ENCODE peak calls at places on chromosomes 5 and 9, in seven cellular contexts. S is cardiac muscle cell, R is PC-9, U is astrocyte of the spinal cord, M is neural progenitor cell, W is left lung, L is uterus. D is an unnamed sample.

GRCh38 chr5:28877050-28877449 is 1838.7 kb upstream of the CDH9 start:
- DNase-seq in S (no peak), R (no peak), U (no peak), M (no peak), W (no peak), L (no peak), D (no peak)

GRCh38 chr9:133406480-133407307 is 11.1 kb downstream of the REXO4 start:
- DNase-seq in S (peak; percentile 81), R (peak; percentile 74), U (peak; percentile 71), M (peak; percentile 77), W (peak; percentile 93), L (peak; percentile 60), D (peak; percentile 79)

GRCh38 chr9:110214090-110214489 is 6.1 kb upstream of the C9orf152 start:
- DNase-seq in S (no peak), R (no peak), U (no peak), M (no peak), W (no peak), L (no peak), D (no peak)

GRCh38 chr5:139481122-139481533 is 1.4 kb downstream of the STING1 start:
- DNase-seq in S (peak; percentile 63), R (peak; percentile 31), U (no peak), M (no peak), W (peak; percentile 84), L (peak; percentile 68), D (peak; percentile 33)

GRCh38 chr9:130160862-130161470 is 11.2 kb upstream of the NCS1 start:
- DNase-seq in S (no peak), R (no peak), U (no peak), M (no peak), W (no peak), L (no peak), D (no peak)

GRCh38 chr9:113796651-113797426 is 79.3 kb upstream of the ZNF618 start:
- DNase-seq in S (no peak), R (no peak), U (no peak), M (no peak), W (no peak), L (no peak), D (no peak)

GRCh38 chr5:170225326-170226137 is 7.3 kb upstream of the C5orf58 start:
- DNase-seq in S (peak; percentile 77), R (peak; percentile 50), U (peak; percentile 66), M (peak; percentile 88), W (no peak), L (peak; percentile 86), D (peak; percentile 72)

GRCh38 chr5:32223972-32224608 is 50.0 kb upstream of the GOLPH3 start:
- DNase-seq in S (peak; percentile 48), R (peak; percentile 94), U (peak; percentile 47), M (peak; percentile 27), W (no peak), L (no peak), D (peak; percentile 68)

GRCh38 chr9:76691761-76692313 is 72.4 kb upstream of the PCA3 start:
- DNase-seq in S (peak; percentile 38), R (no peak), U (peak; percentile 22), M (peak; percentile 39), W (no peak), L (no peak), D (peak; percentile 30)

GRCh38 chr5:133884525-133885311 is 83.7 kb downstream of the C5orf15 start:
- DNase-seq in S (peak; percentile 61), R (no peak), U (peak; percentile 56), M (no peak), W (no peak), L (no peak), D (peak; percentile 40)

GRCh38 chr9:129617167-129617566 is 3.7 kb downstream of the C9orf50 start:
- DNase-seq in S (no peak), R (peak; percentile 71), U (peak; percentile 73), M (peak; percentile 55), W (peak; percentile 20), L (no peak), D (peak; percentile 57)

GRCh38 chr9:38053697-38054461 is 15.1 kb downstream of the SHB start:
- DNase-seq in S (no peak), R (no peak), U (no peak), M (no peak), W (no peak), L (no peak), D (no peak)

GRCh38 chr9:95793924-95794828 is 81.3 kb upstream of the ERCC6L2 start:
- DNase-seq in S (peak; percentile 93), R (no peak), U (peak; percentile 97), M (no peak), W (no peak), L (no peak), D (peak; percentile 93)

GRCh38 chr9:3980212-3980611 is 319.7 kb downstream of the GLIS3 start:
- DNase-seq in S (no peak), R (no peak), U (no peak), M (no peak), W (no peak), L (no peak), D (no peak)

GRCh38 chr9:4424891-4425290 is 65.4 kb upstream of the SLC1A1 start:
- DNase-seq in S (peak; percentile 48), R (no peak), U (no peak), M (no peak), W (no peak), L (no peak), D (peak; percentile 42)

GRCh38 chr9:26723486-26723885 is 169.1 kb downstream of the CAAP1 start:
- DNase-seq in S (peak; percentile 29), R (peak; percentile 5), U (peak; percentile 5), M (peak; percentile 83), W (no peak), L (peak; percentile 16), D (peak; percentile 36)

GRCh38 chr9:33159760-33160127 is 7.4 kb downstream of the B4GALT1 start:
- DNase-seq in S (peak; percentile 87), R (peak; percentile 55), U (peak; percentile 87), M (no peak), W (no peak), L (no peak), D (peak; percentile 84)

GRCh38 chr5:135553688-135554462 is 18.1 kb upstream of the NEUROG1 start:
- DNase-seq in S (peak; percentile 32), R (peak; percentile 16), U (no peak), M (peak; percentile 65), W (no peak), L (no peak), D (peak; percentile 9)

GRCh38 chr5:38265546-38266179 is 7.3 kb downstream of the EGFLAM start:
- DNase-seq in S (peak; percentile 72), R (peak; percentile 70), U (peak; percentile 53), M (peak; percentile 86), W (no peak), L (peak; percentile 30), D (peak; percentile 68)
- TF ChIP-seq CTCF in S (peak; percentile 78), R (peak; percentile 90), U (peak; percentile 70), M (peak; percentile 86), W (peak; percentile 61), L (peak; percentile 53), D (peak; percentile 72)

GRCh38 chr9:128190516-128191405 is 611 bp downstream of the CIZ1 start:
- DNase-seq in S (no peak), R (no peak), U (no peak), M (peak; percentile 23), W (no peak), L (peak; percentile 43), D (peak; percentile 6)

GRCh38 chr9:128193469-128194096 is 2.2 kb upstream of the CIZ1 start:
- DNase-seq in S (no peak), R (no peak), U (no peak), M (no peak), W (no peak), L (no peak), D (no peak)

GRCh38 chr9:128191406-128192046 is at the start of gene CIZ1:
- DNase-seq in S (peak; percentile 86), R (peak; percentile 83), U (peak; percentile 79), M (peak; percentile 90), W (peak; percentile 98), L (peak; percentile 72), D (peak; percentile 77)

GRCh38 chr9:128190013-128190412 is 1.4 kb downstream of the CIZ1 start:
- DNase-seq in S (no peak), R (no peak), U (no peak), M (no peak), W (no peak), L (no peak), D (no peak)

GRCh38 chr9:128192601-128193371 is 1.4 kb upstream of the CIZ1 start:
- DNase-seq in S (peak; percentile 88), R (peak; percentile 97), U (peak; percentile 82), M (no peak), W (peak; percentile 94), L (peak; percentile 85), D (peak; percentile 93)
- H3K4me3 ChIP-seq in S (no peak overlapping the region), R (peak overlapping the region; percentile 83), U (peak overlapping the region; percentile 62), M (peak overlapping the region; percentile 96), W (peak overlapping the region; percentile 17), L (peak overlapping the region; percentile 89), D (peak overlapping the region; percentile 83)

GRCh38 chr9:88748566-88749238 is 213.7 kb downstream of the NXNL2 start:
- DNase-seq in S (peak; percentile 90), R (peak; percentile 57), U (peak; percentile 75), M (peak; percentile 48), W (no peak), L (peak; percentile 69), D (peak; percentile 92)

GRCh38 chr9:88746744-88747398 is 211.9 kb downstream of the NXNL2 start:
- DNase-seq in S (no peak), R (no peak), U (no peak), M (peak; percentile 38), W (no peak), L (no peak), D (no peak)

GRCh38 chr9:88746029-88746743 is 211.2 kb downstream of the NXNL2 start:
- DNase-seq in S (peak; percentile 94), R (peak; percentile 22), U (peak; percentile 94), M (no peak), W (no peak), L (peak; percentile 70), D (peak; percentile 95)

GRCh38 chr9:88749420-88749819 is 214.4 kb downstream of the NXNL2 start:
- DNase-seq in S (peak; percentile 73), R (no peak), U (peak; percentile 24), M (no peak), W (no peak), L (no peak), D (peak; percentile 75)

DNA sequence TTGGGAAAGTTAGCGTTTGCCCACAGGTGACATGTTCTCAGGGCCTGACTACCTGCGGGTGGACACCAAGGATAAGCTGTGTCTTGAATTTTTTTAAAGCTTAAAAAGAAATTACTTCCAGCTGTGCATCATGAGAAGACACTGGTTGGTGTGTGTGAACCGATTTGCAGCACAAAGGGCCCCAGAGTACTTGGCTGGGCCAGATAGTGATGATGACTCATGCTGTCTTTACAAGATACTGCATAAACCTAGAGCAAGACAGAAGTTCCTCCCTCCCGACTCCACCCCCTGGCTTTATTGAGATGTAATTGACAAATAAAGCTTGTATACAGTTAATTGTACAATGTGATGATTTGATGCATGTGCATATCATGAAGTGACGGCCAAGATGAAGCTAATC is 212.8 kb downstream of the NXNL2 start:
- DNase-seq in S (peak; percentile 93), R (peak; percentile 21), U (peak; percentile 86), M (no peak), W (no peak), L (peak; percentile 74), D (peak; percentile 95)
- TF ChIP-seq CTCF in S (no peak), R (no peak), U (no peak), M (no peak), W (no peak), L (no peak), D (no peak)

DNA sequence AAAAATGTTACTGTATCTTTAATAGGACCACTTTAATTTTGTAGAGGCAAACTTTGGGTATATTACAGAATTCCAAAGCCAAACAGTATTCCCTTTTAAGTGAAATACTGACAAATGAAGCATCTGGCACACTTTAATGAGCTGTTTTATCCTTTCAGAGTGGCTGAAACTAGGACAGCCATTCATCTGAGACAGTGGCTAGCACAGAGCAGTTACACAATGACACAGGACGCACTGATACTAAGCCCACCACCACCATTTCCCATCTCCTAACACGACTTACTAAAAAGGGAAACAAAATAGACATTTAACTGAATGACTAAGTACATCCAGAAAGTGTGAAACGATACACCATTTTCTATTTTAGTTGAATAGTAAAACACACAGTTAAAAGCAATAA is 120.4 kb upstream of the RETREG1 start:
- DNase-seq in S (no peak), R (no peak), U (no peak), M (peak; percentile 41), W (no peak), L (no peak), D (no peak)
- H3K4me3 ChIP-seq in S (no peak overlapping the region), R (no peak overlapping the region), U (no peak overlapping the region), M (peak overlapping the region; percentile 41), W (no peak overlapping the region), L (no peak overlapping the region), D (no peak overlapping the region)

D was measured in cardiac fibroblast.